ENCODE peak calls at places on chromosome 3, in four cellular contexts. One of them, this sample, is unnamed.

GRCh38 chr3:190017575-190018288 is 103.0 kb downstream of the P3H2 start:
- DNase-seq in mesenchymal stem cell: peak; percentile 78
- DNase-seq in H9: no peak
- DNase-seq in H1: no peak
- DNase-seq in this sample: no peak

GRCh38 chr3:56864090-56864489 is 62.3 kb upstream of the ARHGEF3 start:
- DNase-seq in H1: no peak
- DNase-seq in H9: no peak
- DNase-seq in mesenchymal stem cell: no peak
- DNase-seq in this sample: no peak

GRCh38 chr3:135860761-135861160 is 104.8 kb upstream of the PPP2R3A start:
- DNase-seq in mesenchymal stem cell: no peak
- DNase-seq in H1: no peak
- DNase-seq in H9: no peak
- DNase-seq in this sample: no peak

GRCh38 chr3:52228266-52228665 is 2.8 kb upstream of the TLR9 start:
- DNase-seq in H9: no peak
- DNase-seq in mesenchymal stem cell: no peak
- DNase-seq in H1: no peak
- DNase-seq in this sample: no peak

GRCh38 chr3:66803206-66803605 is 194.9 kb upstream of the KBTBD8 start:
- DNase-seq in mesenchymal stem cell: no peak
- DNase-seq in H9: peak; percentile 58
- DNase-seq in H1: no peak
- DNase-seq in this sample: no peak

GRCh38 chr3:129606522-129607390 is at the start of gene PLXND1:
- DNase-seq in H1: peak; percentile 78
- DNase-seq in mesenchymal stem cell: peak; percentile 87
- DNase-seq in H9: peak; percentile 77
- DNase-seq in this sample: no peak

GRCh38 chr3:128482857-128483656 is 9.9 kb downstream of the GATA2 start:
- DNase-seq in mesenchymal stem cell: peak; percentile 71
- DNase-seq in H1: no peak
- DNase-seq in H9: peak; percentile 48
- DNase-seq in this sample: peak; percentile 75

GRCh38 chr3:24259901-24260512 is 234.6 kb downstream of the THRB start:
- DNase-seq in H9: no peak
- DNase-seq in H1: no peak
- DNase-seq in mesenchymal stem cell: peak; percentile 79
- DNase-seq in this sample: peak; percentile 26

GRCh38 chr3:30548605-30549004 is 57.8 kb upstream of the TGFBR2 start:
- DNase-seq in H9: peak; percentile 77
- DNase-seq in H1: peak; percentile 84
- DNase-seq in mesenchymal stem cell: no peak
- DNase-seq in this sample: no peak

GRCh38 chr3:52739725-52740124 is 31.0 kb downstream of the NEK4 start:
- DNase-seq in H9: no peak
- DNase-seq in H1: no peak
- DNase-seq in mesenchymal stem cell: no peak
- DNase-seq in this sample: no peak

GRCh38 chr3:128448491-128448890 is 18.2 kb downstream of the DNAJB8 start:
- DNase-seq in H9: no peak
- DNase-seq in H1: no peak
- DNase-seq in mesenchymal stem cell: no peak
- DNase-seq in this sample: no peak

GRCh38 chr3:25156526-25157075 is 271.5 kb upstream of the RARB start:
- DNase-seq in mesenchymal stem cell: peak; percentile 84
- DNase-seq in H9: no peak
- DNase-seq in H1: no peak
- DNase-seq in this sample: peak; percentile 51

GRCh38 chr3:13599887-13600450 is 51.0 kb downstream of the FBLN2 start:
- DNase-seq in H9: no peak
- DNase-seq in mesenchymal stem cell: no peak
- DNase-seq in H1: no peak
- DNase-seq in this sample: no peak

GRCh38 chr3:72247645-72248388 is 462.9 kb upstream of the PROK2 start:
- DNase-seq in mesenchymal stem cell: no peak
- DNase-seq in H1: no peak
- DNase-seq in H9: no peak
- DNase-seq in this sample: no peak

GRCh38 chr3:168807426-168807825 is 711.7 kb upstream of the GOLIM4 start:
- DNase-seq in mesenchymal stem cell: no peak
- DNase-seq in H9: peak; percentile 31
- DNase-seq in H1: no peak
- DNase-seq in this sample: no peak

GRCh38 chr3:69542265-69543079 is 156.6 kb upstream of the FRMD4B start:
- DNase-seq in mesenchymal stem cell: peak; percentile 2
- DNase-seq in H9: peak; percentile 81
- DNase-seq in H1: peak; percentile 77
- DNase-seq in this sample: no peak

GRCh38 chr3:138348950-138349739 is 766 bp downstream of the MRAS start:
- DNase-seq in mesenchymal stem cell: peak; percentile 24
- DNase-seq in H9: peak; percentile 52
- DNase-seq in H1: peak; percentile 61
- DNase-seq in this sample: peak; percentile 18

GRCh38 chr3:132641837-132642538 is 17.6 kb downstream of the ACAD11 start:
- DNase-seq in H1: no peak
- DNase-seq in mesenchymal stem cell: peak; percentile 67
- DNase-seq in H9: no peak
- DNase-seq in this sample: no peak

GRCh38 chr3:12954891-12955650 is 113.7 kb upstream of the RPL32 start:
- DNase-seq in H1: no peak
- DNase-seq in H9: no peak
- DNase-seq in mesenchymal stem cell: peak; percentile 16
- DNase-seq in this sample: no peak

GRCh38 chr3:72756900-72757299 is 91.3 kb downstream of the SHQ1 start:
- DNase-seq in H9: no peak
- DNase-seq in mesenchymal stem cell: no peak
- DNase-seq in H1: no peak
- DNase-seq in this sample: no peak

GRCh38 chr3:119492810-119493209 is 5.5 kb upstream of the TIMMDC1 start:
- DNase-seq in mesenchymal stem cell: no peak
- DNase-seq in H1: no peak
- DNase-seq in H9: no peak
- DNase-seq in this sample: no peak

GRCh38 chr3:126300001-126300760 is 57.0 kb downstream of the KLF15 start:
- DNase-seq in H9: peak; percentile 19
- DNase-seq in mesenchymal stem cell: no peak
- DNase-seq in H1: no peak
- DNase-seq in this sample: no peak

GRCh38 chr3:112446343-112446742 is 52.9 kb downstream of the BTLA start:
- DNase-seq in H9: no peak
- DNase-seq in H1: no peak
- DNase-seq in mesenchymal stem cell: no peak
- DNase-seq in this sample: peak; percentile 60

GRCh38 chr3:134971359-134971758 is 176.3 kb downstream of the EPHB1 start:
- DNase-seq in H1: no peak
- DNase-seq in mesenchymal stem cell: no peak
- DNase-seq in H9: no peak
- DNase-seq in this sample: no peak

GRCh38 chr3:169748670-169749069 is 16.2 kb downstream of the TERC start:
- DNase-seq in H1: no peak
- DNase-seq in H9: no peak
- DNase-seq in mesenchymal stem cell: no peak
- DNase-seq in this sample: no peak

GRCh38 chr3:120147072-120147871 is 53.0 kb upstream of the GSK3B start:
- DNase-seq in mesenchymal stem cell: no peak
- DNase-seq in H9: peak; percentile 41
- DNase-seq in H1: no peak
- DNase-seq in this sample: peak; percentile 75

GRCh38 chr3:162547321-162547720 is 1050.7 kb downstream of the OTOL1 start:
- DNase-seq in mesenchymal stem cell: no peak
- DNase-seq in H1: no peak
- DNase-seq in H9: no peak
- DNase-seq in this sample: no peak

GRCh38 chr3:42061711-42062408 is 29.3 kb upstream of the TRAK1 start:
- DNase-seq in mesenchymal stem cell: peak; percentile 82
- DNase-seq in H9: peak; percentile 73
- DNase-seq in H1: no peak
- DNase-seq in this sample: peak; percentile 72

GRCh38 chr3:42056840-42057239 is 34.3 kb upstream of the TRAK1 start:
- DNase-seq in mesenchymal stem cell: no peak
- DNase-seq in H9: no peak
- DNase-seq in H1: no peak
- DNase-seq in this sample: no peak

GRCh38 chr3:42055291-42055690 is 35.9 kb upstream of the TRAK1 start:
- DNase-seq in H9: no peak
- DNase-seq in H1: no peak
- DNase-seq in mesenchymal stem cell: peak; percentile 69
- DNase-seq in this sample: peak; percentile 65

GRCh38 chr3:42061042-42061710 is 30.0 kb upstream of the TRAK1 start:
- DNase-seq in H1: no peak
- DNase-seq in mesenchymal stem cell: peak; percentile 59
- DNase-seq in H9: no peak
- DNase-seq in this sample: no peak

GRCh38 chr3:42057561-42058211 is 33.5 kb upstream of the TRAK1 start:
- DNase-seq in mesenchymal stem cell: no peak
- DNase-seq in H9: no peak
- DNase-seq in H1: peak; percentile 40
- DNase-seq in this sample: no peak
- H4K91ac ChIP-seq in mesenchymal stem cell: peak overlapping the region; percentile 64
- H4K91ac ChIP-seq in H9: no peak overlapping the region
- H4K91ac ChIP-seq in H1: no peak overlapping the region
- H4K91ac ChIP-seq in this sample: no peak overlapping the region

GRCh38 chr3:141273700-141274410 is 42.2 kb downstream of the PXYLP1 start:
- DNase-seq in H9: no peak
- DNase-seq in H1: peak; percentile 28
- DNase-seq in mesenchymal stem cell: no peak
- DNase-seq in this sample: no peak
- H3K18ac ChIP-seq in H9: no peak overlapping the region
- H3K18ac ChIP-seq in H1: no peak overlapping the region
- H3K18ac ChIP-seq in mesenchymal stem cell: no peak overlapping the region
- H3K18ac ChIP-seq in this sample: no peak overlapping the region

DNA sequence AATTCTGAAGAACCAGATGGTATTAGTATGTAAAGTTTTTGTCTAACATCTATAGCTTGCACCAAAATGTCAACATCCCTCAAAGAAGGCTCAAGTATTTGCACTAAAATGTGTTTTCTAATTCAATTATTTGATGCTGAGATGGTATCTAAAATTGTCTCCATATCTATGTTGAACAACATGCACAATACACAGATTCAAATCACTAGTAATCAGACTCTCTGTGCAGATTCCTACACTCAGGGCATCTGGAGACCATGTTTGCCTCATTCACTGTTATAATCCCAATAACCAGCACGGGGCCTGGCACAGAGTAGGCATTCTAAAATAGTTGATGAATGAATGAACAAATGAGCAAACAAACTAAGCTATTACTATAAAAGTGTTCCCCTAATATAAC is 2.6 kb downstream of the FILIP1L start:
- DNase-seq in mesenchymal stem cell: no peak
- DNase-seq in H1: no peak
- DNase-seq in H9: no peak
- DNase-seq in this sample: no peak
- H4K91ac ChIP-seq in mesenchymal stem cell: no peak overlapping the region
- H4K91ac ChIP-seq in H1: no peak overlapping the region
- H4K91ac ChIP-seq in H9: no peak overlapping the region
- H4K91ac ChIP-seq in this sample: no peak overlapping the region

GRCh38 chr3:151307131-151307530 is 9.5 kb downstream of the GPR87 start:
- DNase-seq in H9: no peak
- DNase-seq in mesenchymal stem cell: no peak
- DNase-seq in H1: no peak
- DNase-seq in this sample: peak; percentile 53

GRCh38 chr3:151306168-151306810 is 10.3 kb downstream of the GPR87 start:
- DNase-seq in H1: no peak
- DNase-seq in H9: no peak
- DNase-seq in mesenchymal stem cell: no peak
- DNase-seq in this sample: no peak

GRCh38 chr3:151305081-151305777 is 11.4 kb downstream of the GPR87 start:
- DNase-seq in H1: peak; percentile 63
- DNase-seq in H9: peak; percentile 86
- DNase-seq in mesenchymal stem cell: peak; percentile 97
- DNase-seq in this sample: peak; percentile 97

GRCh38 chr3:151307583-151307982 is 9.0 kb downstream of the GPR87 start:
- DNase-seq in mesenchymal stem cell: no peak
- DNase-seq in H9: no peak
- DNase-seq in H1: no peak
- DNase-seq in this sample: no peak

DNA sequence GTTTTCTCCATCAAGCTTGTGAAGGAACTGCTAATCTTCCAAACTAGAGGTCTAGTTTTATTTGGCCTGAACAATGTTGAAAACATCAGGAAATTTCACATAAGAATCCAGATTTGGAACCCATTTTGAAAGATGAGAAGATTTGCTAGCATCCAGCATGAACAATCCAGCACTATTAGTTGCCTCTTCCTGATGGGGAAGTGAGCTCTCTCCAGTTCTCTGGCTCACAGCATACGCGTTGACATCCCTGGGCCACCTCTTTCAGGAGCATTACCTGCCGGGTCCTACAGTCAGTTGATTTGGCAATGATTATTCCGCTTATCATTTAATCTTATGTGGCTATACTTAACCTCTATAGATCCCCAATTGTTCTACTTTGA is 10.9 kb downstream of the GPR87 start:
- DNase-seq in H9: no peak
- DNase-seq in mesenchymal stem cell: no peak
- DNase-seq in H1: no peak
- DNase-seq in this sample: no peak
- H3K18ac ChIP-seq in H9: no peak overlapping the region
- H3K18ac ChIP-seq in mesenchymal stem cell: no peak overlapping the region
- H3K18ac ChIP-seq in H1: no peak overlapping the region
- H3K18ac ChIP-seq in this sample: no peak overlapping the region

GRCh38 chr3:151217208-151217607 is 14.2 kb upstream of the GPR171 start:
- DNase-seq in H1: no peak
- DNase-seq in mesenchymal stem cell: no peak
- DNase-seq in H9: no peak
- DNase-seq in this sample: no peak
- H4K91ac ChIP-seq in H1: no peak overlapping the region
- H4K91ac ChIP-seq in mesenchymal stem cell: no peak overlapping the region
- H4K91ac ChIP-seq in H9: no peak overlapping the region
- H4K91ac ChIP-seq in this sample: peak overlapping the region; percentile 92

GRCh38 chr3:155064920-155065319 is 15.2 kb upstream of the MME start:
- DNase-seq in mesenchymal stem cell: peak; percentile 65
- DNase-seq in H9: no peak
- DNase-seq in H1: no peak
- DNase-seq in this sample: no peak
- H3K18ac ChIP-seq in mesenchymal stem cell: no peak overlapping the region
- H3K18ac ChIP-seq in H9: no peak overlapping the region
- H3K18ac ChIP-seq in H1: no peak overlapping the region
- H3K18ac ChIP-seq in this sample: no peak overlapping the region

This sample was measured in trophoblast cell.